ENCODE peak calls at places on chromosomes 5 and 9, in four cellular contexts. S, F, V and T are unnamed samples.

GRCh38 chr9:26637101-26637500 is 255.5 kb downstream of the CAAP1 start:
- DNase-seq in S (no peak), F (no peak), V (no peak), T (no peak)

GRCh38 chr5:160312139-160312959 is at the start of gene CCNJL:
- DNase-seq in S (no peak), F (peak), V (peak), T (peak)

GRCh38 chr5:10233505-10233904 is 16.2 kb downstream of the ATPSCKMT start:
- DNase-seq in S (no peak), F (peak), V (peak), T (peak)

GRCh38 chr5:141734501-141735231 is 52.6 kb upstream of the ARAP3 start:
- DNase-seq in S (no peak), F (peak), V (peak), T (peak)

GRCh38 chr5:32270946-32271345 is 41.8 kb downstream of the MTMR12 start:
- DNase-seq in S (no peak), F (no peak), V (no peak), T (no peak)

GRCh38 chr9:16883586-16883985 is 13.1 kb upstream of the BNC2 start:
- DNase-seq in S (no peak), F (no peak), V (no peak), T (no peak)

GRCh38 chr5:143148461-143149170 is 254.9 kb downstream of the NR3C1 start:
- DNase-seq in S (peak), F (peak), V (no peak), T (peak)

GRCh38 chr9:33446507-33447403 is 638 bp downstream of the AQP3 start:
- DNase-seq in S (no peak), F (peak), V (peak), T (peak)

GRCh38 chr5:176416123-176416924 is at the start of gene CLTB:
- DNase-seq in S (peak), F (peak), V (peak), T (peak)

GRCh38 chr9:131366745-131367401 is 27.0 kb upstream of the PRRC2B start:
- DNase-seq in S (no peak), F (peak), V (no peak), T (peak)

GRCh38 chr5:139644001-139644456 is 4.1 kb upstream of the CXXC5 start:
- DNase-seq in S (no peak), F (no peak), V (no peak), T (no peak)

GRCh38 chr9:96217756-96218693 is 84.0 kb downstream of the HSD17B3 start:
- DNase-seq in S (peak), F (peak), V (peak), T (peak)

GRCh38 chr9:137437691-137438590 is 3.2 kb downstream of the ENTPD8 start:
- DNase-seq in S (no peak), F (no peak), V (peak), T (no peak)

GRCh38 chr9:111251453-111251837 is 78.6 kb downstream of the OR2K2 start:
- DNase-seq in S (no peak), F (no peak), V (no peak), T (no peak)

GRCh38 chr9:135156525-135157510 is 69.3 kb downstream of the OLFM1 start:
- DNase-seq in S (peak), F (peak), V (peak), T (peak)

GRCh38 chr5:136057401-136057951 is 28.7 kb downstream of the TGFBI start:
- DNase-seq in S (no peak), F (no peak), V (no peak), T (no peak)

GRCh38 chr9:123072407-123072995 is 39.0 kb downstream of the GPR21 start:
- DNase-seq in S (no peak), F (no peak), V (no peak), T (no peak)

GRCh38 chr9:96082516-96083232 is 207.2 kb downstream of the ERCC6L2 start:
- DNase-seq in S (no peak), F (no peak), V (no peak), T (no peak)

GRCh38 chr9:124320062-124320973 is 62.6 kb downstream of the NEK6 start:
- DNase-seq in S (peak), F (peak), V (peak), T (peak)

GRCh38 chr5:174529925-174530681 is 194.3 kb upstream of the MSX2 start:
- DNase-seq in S (no peak), F (no peak), V (no peak), T (no peak)

GRCh38 chr5:11791777-11792176 is 112.5 kb downstream of the CTNND2 start:
- DNase-seq in S (no peak), F (no peak), V (no peak), T (no peak)

GRCh38 chr5:75434107-75434506 is 77.3 kb downstream of the CERT1 start:
- DNase-seq in S (no peak), F (no peak), V (no peak), T (no peak)

GRCh38 chr9:115548826-115549225 is 430.9 kb upstream of the TNC start:
- DNase-seq in S (no peak), F (no peak), V (no peak), T (no peak)

GRCh38 chr9:104895572-104895971 is 32.4 kb downstream of the ABCA1 start:
- DNase-seq in S (no peak), F (no peak), V (no peak), T (no peak)

GRCh38 chr9:6667633-6668280 is 22.2 kb upstream of the GLDC start:
- DNase-seq in S (no peak), F (peak), V (peak), T (peak)

GRCh38 chr9:85173967-85174366 is 504.4 kb downstream of the NTRK2 start:
- DNase-seq in S (no peak), F (no peak), V (no peak), T (no peak)

GRCh38 chr9:35652829-35653209 is 2.1 kb upstream of the SIT1 start:
- DNase-seq in S (no peak), F (no peak), V (no peak), T (no peak)

GRCh38 chr5:95822408-95823240 is at the start of gene GLRX:
- DNase-seq in S (peak), F (peak), V (peak), T (peak)

GRCh38 chr5:1003296-1003937 is 5.2 kb upstream of the NKD2 start:
- DNase-seq in S (peak), F (peak), V (peak), T (peak)

GRCh38 chr5:6291961-6292360 is 86.4 kb downstream of the MED10 start:
- DNase-seq in S (no peak), F (peak), V (peak), T (peak)

GRCh38 chr5:136062563-136063274 is 33.9 kb downstream of the TGFBI start:
- DNase-seq in S (no peak), F (peak), V (peak), T (peak)

GRCh38 chr9:137703842-137704508 is 85.2 kb downstream of the EHMT1 start:
- DNase-seq in S (no peak), F (no peak), V (no peak), T (no peak)

GRCh38 chr5:5341531-5342292 is 80.8 kb upstream of the ICE1 start:
- DNase-seq in S (no peak), F (no peak), V (no peak), T (no peak)

GRCh38 chr9:38761999-38762398 is 42.1 kb upstream of the FAM240B start:
- DNase-seq in S (no peak), F (no peak), V (no peak), T (no peak)
- H3K27ac ChIP-seq in S (no peak), F (no peak), V (no peak), T (no peak)

GRCh38 chr9:5518061-5518936 is 8.0 kb downstream of the PDCD1LG2 start:
- DNase-seq in S (no peak), F (no peak), V (no peak), T (no peak)
- H3K27ac ChIP-seq in S (no peak), F (no peak), V (no peak), T (no peak)

GRCh38 chr5:130425405-130425804 is 521.1 kb downstream of the CHSY3 start:
- DNase-seq in S (no peak), F (peak), V (no peak), T (no peak)
- H3K27ac ChIP-seq in S (no peak), F (peak), V (no peak), T (no peak)

DNA sequence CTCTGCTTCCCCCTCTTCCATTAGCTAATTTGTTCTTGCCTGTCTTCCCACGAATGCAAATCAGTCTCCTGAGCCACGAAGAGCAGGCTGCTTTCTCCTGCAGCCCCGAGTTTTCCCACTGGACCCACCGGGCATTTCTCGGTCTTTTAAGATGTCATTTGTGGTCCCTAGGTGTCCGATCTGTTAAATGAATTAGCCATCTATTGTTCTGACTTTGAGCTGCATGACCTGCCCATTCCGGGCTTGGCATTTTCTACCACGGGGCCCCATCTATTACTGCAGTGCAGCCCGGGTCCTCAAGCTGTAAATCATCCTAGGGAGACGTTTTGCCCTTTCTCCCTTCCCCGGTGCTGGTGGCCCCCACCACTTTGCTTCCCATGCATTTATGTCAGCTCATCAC is 405.3 kb downstream of the IRX1 start:
- DNase-seq in S (no peak), F (no peak), V (no peak), T (no peak)
- H3K27ac ChIP-seq in S (no peak), F (no peak), V (no peak), T (no peak)

DNA sequence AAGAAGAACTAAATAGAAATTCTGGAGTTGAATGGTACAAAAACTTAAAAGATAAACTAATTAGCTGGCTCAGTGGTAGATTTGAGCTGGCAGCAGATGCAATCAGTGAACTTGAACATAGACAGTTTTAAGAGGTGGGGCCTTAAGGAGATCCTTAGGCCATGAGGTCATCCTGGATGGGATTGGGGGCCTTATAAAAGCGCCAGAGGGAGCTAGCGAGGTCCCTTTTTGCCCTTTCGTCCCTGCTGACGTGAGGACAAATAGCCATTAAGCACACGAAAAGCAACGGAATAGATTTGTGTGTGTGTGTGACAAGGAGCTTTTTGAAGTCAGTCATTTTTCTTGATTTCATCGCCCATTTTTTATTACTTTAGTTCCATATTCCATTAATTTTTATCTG is 83.3 kb downstream of the ZNF354C start:
- DNase-seq in S (no peak), F (peak), V (no peak), T (peak)
- H3K27ac ChIP-seq in S (no peak), F (peak), V (no peak), T (no peak)

DNA sequence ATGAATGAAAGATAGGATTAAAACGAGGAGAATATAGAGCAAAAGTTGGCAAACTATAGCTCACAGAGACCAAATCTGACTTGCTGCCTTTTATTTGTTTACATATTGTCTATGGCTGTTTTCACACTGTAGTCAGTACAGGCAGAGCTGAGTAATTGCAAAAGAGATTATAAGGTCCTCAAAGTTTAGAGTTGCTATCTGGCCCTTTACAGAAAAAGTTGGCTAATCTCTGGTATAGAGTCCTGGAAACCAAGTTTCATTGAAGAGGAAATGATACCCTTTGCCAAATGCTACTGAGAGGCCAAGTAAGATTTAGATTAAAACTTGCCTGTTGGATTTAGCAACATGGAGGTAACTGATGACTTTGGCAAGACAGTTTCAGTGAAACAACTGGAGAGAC is 36.0 kb downstream of the LYRM7 start:
- DNase-seq in S (no peak), F (no peak), V (no peak), T (no peak)
- H3K27ac ChIP-seq in S (no peak), F (no peak), V (no peak), T (no peak)

DNA sequence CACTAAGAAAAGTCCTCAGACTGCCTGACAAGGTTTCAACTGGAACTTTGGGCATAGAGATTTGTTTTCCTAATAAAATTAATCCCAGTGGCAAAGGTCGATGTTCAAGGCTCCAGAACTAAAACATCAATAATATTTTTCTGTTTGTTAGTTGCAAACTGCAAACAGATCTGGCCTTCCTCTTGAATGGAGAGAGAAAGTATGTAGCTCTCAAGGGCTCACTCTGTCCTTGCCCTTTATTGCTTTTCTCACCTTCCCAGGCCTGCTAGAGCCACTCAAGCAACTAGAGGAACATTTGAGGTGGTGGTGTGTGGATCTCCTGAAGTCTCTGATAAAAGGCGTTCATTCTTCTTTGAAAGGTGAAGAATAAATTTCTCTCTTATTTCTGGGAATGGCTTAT is 16.6 kb downstream of the ALDH1A1 start:
- DNase-seq in S (no peak), F (no peak), V (no peak), T (no peak)
- H3K27ac ChIP-seq in S (no peak), F (no peak), V (no peak), T (no peak)

GRCh38 chr5:131630963-131631350 is 4.1 kb downstream of the RAPGEF6 start:
- DNase-seq in S (no peak), F (no peak), V (no peak), T (no peak)

GRCh38 chr5:131634996-131635754 is at the start of gene RAPGEF6:
- DNase-seq in S (peak), F (peak), V (peak), T (peak)

GRCh38 chr5:131634666-131634995 is 398 bp downstream of the RAPGEF6 start:
- DNase-seq in S (peak), F (peak), V (no peak), T (peak)

GRCh38 chr5:131635755-131636479 is 888 bp upstream of the RAPGEF6 start:
- DNase-seq in S (peak), F (peak), V (peak), T (peak)

DNA sequence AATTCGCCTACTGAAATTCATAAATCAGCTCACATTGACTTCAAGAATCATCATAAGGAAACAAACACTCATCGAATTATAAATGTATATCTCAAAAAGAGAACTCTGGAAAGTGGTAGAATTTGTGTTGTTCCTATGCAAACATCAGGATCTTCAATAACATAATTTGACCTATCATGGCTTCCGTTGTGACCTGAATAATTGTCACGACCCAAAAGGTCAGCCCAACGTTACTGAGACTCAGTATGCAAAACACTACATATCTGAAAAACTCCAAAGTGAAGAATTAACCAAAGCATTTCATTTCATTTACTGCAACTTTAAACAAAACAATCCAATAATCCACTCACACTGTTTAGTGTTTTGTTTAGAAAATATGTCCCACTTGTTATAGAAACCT is 1.2 kb downstream of the RAPGEF6 start:
- DNase-seq in S (no peak), F (no peak), V (no peak), T (no peak)
- H3K27ac ChIP-seq in S (peak), F (peak), V (no peak), T (peak)

DNA sequence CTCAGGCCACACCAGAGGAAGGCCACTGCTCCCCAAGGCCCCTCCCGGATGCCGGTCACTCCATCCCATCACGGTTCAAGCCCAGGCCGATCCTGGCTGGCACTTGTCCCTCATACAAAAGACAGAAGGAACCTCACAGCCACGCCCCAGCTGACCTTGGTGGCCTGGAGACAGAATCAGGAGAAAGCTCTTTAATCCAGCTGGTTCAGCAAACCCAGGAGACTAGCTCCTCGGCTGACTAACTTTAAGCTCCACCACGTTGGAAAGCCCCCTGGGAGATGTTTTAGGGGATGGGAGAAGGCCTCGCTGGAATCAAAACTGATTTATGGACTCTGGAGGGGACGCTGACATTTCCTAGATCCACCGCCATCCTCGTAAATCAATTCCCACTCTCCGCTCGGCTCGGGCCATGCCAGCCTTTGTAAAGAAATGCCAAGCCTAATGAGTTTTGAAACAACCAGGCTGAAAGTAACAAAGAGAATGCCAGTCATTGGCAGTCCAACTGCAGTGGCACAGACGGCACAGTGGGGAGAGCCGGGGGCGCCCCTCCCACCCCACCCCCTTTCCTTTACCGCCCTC is 84.7 kb downstream of the VAV2 start:
- DNase-seq in S (no peak), F (no peak), V (no peak), T (no peak)
- H3K27ac ChIP-seq in S (peak), F (no peak), V (no peak), T (no peak)

GRCh38 chr9:116663588-116663987 is 23.5 kb upstream of the TRIM32 start:
- DNase-seq in S (no peak), F (no peak), V (peak), T (no peak)
- H3K27ac ChIP-seq in S (peak), F (peak), V (no peak), T (no peak)